ENCODE peak calls at places on chromosomes 6 and 20, in five cellular contexts. G is SK-N-SH, I is sigmoid colon, L is left ventricle myocardium inferior, Q is A549. E is an unnamed sample.

GRCh38 chr6:125114248-125114858 is 39.2 kb upstream of the TPD52L1 start:
- DNase-seq in G (peak), Q (peak), I (peak), L (no peak), E (peak)

GRCh38 chr6:3390698-3391097 is 66.2 kb downstream of the SLC22A23 start:
- DNase-seq in I (peak), Q (peak), L (peak), G (no peak), E (peak)

GRCh38 chr6:156731436-156731835 is 45.7 kb upstream of the ARID1B start:
- DNase-seq in I (no peak), Q (peak), L (no peak), G (no peak), E (peak)

GRCh38 chr6:34027445-34027936 is 118.4 kb downstream of the GRM4 start:
- DNase-seq in L (peak), I (no peak), Q (peak), G (peak), E (no peak)

GRCh38 chr6:143589162-143589561 is 77.6 kb upstream of the FUCA2 start:
- DNase-seq in I (no peak), Q (no peak), L (no peak), G (no peak), E (no peak)

GRCh38 chr6:73884540-73884939 is 188.5 kb downstream of the CD109 start:
- DNase-seq in Q (no peak), I (no peak), L (no peak), G (no peak), E (no peak)

GRCh38 chr6:134352786-134353480 is 35.0 kb upstream of the SGK1 start:
- DNase-seq in Q (no peak), I (no peak), G (no peak), L (no peak), E (peak)

GRCh38 chr20:7980332-7981046 is 39.1 kb downstream of the TMX4 start:
- DNase-seq in I (no peak), Q (peak), G (peak), L (no peak), E (peak)

GRCh38 chr20:60071965-60072364 is 113.7 kb downstream of the CDH26 start:
- DNase-seq in G (no peak), L (no peak), Q (no peak), I (no peak), E (peak)

GRCh38 chr6:156774872-156775405 is 2.2 kb upstream of the ARID1B start:
- DNase-seq in Q (peak), G (no peak), L (no peak), I (no peak), E (no peak)

GRCh38 chr6:104716858-104717257 is 142.9 kb downstream of the HACE1 start:
- DNase-seq in Q (no peak), I (no peak), L (no peak), G (no peak), E (no peak)

GRCh38 chr6:129497591-129498555 is 212.1 kb downstream of the ARHGAP18 start:
- DNase-seq in Q (no peak), G (no peak), I (no peak), L (no peak), E (no peak)

GRCh38 chr6:51843470-51844390 is 243.7 kb downstream of the PKHD1 start:
- DNase-seq in Q (no peak), I (no peak), L (no peak), G (peak), E (no peak)

GRCh38 chr6:125899726-125900182 is 56.8 kb upstream of the HINT3 start:
- DNase-seq in Q (peak), L (no peak), G (no peak), I (no peak), E (no peak)

GRCh38 chr6:22146581-22147468 is 150.0 kb downstream of the PRL start:
- DNase-seq in Q (no peak), G (peak), I (no peak), L (no peak), E (no peak)

GRCh38 chr6:83824831-83825230 is 28.3 kb upstream of the RIPPLY2 start:
- DNase-seq in L (no peak), I (no peak), Q (no peak), G (no peak), E (no peak)

GRCh38 chr20:36908603-36909002 is 32.7 kb downstream of the TLDC2 start:
- DNase-seq in Q (no peak), G (peak), I (no peak), L (no peak), E (no peak)

GRCh38 chr6:136526196-136526930 is 23.9 kb downstream of the MAP7 start:
- DNase-seq in G (peak), Q (peak), I (peak), L (peak), E (peak)

DNA sequence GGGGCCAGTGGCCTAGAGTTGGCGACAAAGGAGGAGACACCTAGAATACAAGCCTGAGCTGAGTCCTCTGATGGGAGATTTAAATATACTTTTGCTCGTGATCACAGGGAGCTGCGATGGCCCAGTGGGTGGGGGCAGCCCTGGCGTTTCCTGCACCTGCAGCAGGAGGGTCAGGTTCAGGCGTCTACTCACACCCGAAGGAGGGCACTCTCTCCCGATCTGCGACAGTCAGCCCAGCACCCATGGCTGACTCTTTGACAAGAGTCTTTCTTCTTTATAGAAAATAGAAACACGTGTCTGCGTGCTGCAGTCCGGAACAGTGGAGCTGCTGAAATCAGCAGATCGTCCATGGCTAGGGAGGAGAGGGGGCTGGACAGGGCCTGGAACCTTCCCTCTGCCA is 338.2 kb downstream of the CDH4 start:
- DNase-seq in L (no peak), G (no peak), I (no peak), Q (no peak), E (no peak)
- H3K4me3 ChIP-seq in L (no peak), G (no peak), I (no peak), Q (no peak), E (no peak)

GRCh38 chr6:140047321-140047720 is 672.9 kb upstream of the CITED2 start:
- DNase-seq in Q (no peak), L (no peak), I (no peak), G (no peak), E (no peak)

GRCh38 chr6:140052757-140053729 is 678.6 kb upstream of the CITED2 start:
- DNase-seq in G (no peak), I (no peak), L (no peak), Q (peak), E (peak)

GRCh38 chr6:140050232-140050995 is 676.0 kb upstream of the CITED2 start:
- DNase-seq in I (no peak), G (peak), Q (no peak), L (peak), E (peak)

GRCh38 chr6:140048202-140048790 is 673.8 kb upstream of the CITED2 start:
- DNase-seq in I (no peak), Q (no peak), G (no peak), L (no peak), E (no peak)

DNA sequence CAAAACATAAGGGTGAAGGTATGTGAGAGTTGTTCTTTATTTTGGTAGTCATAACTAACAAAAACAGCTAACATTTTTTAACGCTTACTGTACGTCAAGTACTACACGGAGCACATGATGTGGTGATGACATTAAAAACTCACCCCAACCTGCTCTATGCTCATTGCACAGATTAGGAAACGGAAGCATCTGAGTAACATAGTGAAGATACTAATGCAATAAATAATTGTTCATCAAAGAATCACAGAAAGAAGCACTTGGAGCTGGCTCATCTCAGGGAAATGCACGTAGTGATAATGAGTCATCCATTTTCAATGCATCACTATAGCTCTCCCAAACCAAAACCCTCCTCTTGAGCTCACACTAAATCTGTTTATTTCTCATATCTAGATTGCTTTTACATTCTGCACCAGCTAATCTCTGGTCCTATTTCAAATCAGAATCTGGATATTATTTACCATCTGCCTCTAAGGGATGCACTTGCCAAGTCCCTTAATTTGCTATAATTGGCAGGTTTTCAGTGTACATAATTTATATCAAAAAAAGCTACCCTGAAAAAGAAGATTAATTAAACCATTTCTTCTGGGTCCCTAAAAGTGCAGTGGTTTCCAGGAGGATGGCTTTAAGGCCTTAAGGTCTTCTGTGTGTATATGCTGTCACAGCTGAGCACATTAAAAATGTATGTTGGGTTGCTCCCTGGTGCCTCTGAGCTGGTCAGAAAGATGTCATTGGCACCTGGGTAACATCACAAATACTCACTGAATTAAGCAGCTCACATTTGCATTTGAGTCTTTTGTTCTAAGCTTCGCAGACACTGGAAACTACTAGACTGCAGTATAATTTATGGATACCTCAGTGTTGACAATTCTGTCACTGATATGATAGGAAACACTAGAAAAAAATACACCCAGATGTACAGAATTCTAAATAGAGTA is 677.3 kb upstream of the CITED2 start:
- DNase-seq in L (no peak), Q (peak), G (peak), I (no peak), E (peak)
- H3K4me3 ChIP-seq in L (no peak), Q (no peak), G (no peak), I (no peak), E (no peak)

GRCh38 chr6:41372526-41373366 is 37.3 kb downstream of the NCR2 start:
- DNase-seq in L (no peak), I (no peak), Q (no peak), G (peak), E (peak)
- H3K4me3 ChIP-seq in L (peak), I (peak), Q (peak), G (peak), E (no peak)

DNA sequence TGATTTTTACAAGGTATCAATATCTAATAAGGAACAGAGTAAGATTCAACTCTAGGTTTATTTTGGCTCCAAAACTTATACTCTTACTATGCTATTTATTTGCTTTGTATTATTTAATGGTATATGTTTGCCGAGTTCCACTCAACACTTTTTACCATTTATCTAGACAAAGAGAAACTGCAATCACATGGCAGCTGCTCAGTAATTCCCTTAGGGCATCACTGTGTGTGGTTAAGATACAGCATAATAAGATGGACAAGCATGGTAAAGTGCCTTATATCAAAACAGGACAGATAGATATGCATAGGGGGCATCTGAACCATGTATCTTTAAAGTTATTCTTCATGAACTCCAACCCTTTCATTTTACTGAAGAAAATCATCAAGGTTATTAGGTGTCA is 483.0 kb upstream of the ID4 start:
- DNase-seq in Q (no peak), L (no peak), G (no peak), I (no peak), E (no peak)
- H3K4me3 ChIP-seq in Q (no peak), L (no peak), G (no peak), I (no peak), E (no peak)

DNA sequence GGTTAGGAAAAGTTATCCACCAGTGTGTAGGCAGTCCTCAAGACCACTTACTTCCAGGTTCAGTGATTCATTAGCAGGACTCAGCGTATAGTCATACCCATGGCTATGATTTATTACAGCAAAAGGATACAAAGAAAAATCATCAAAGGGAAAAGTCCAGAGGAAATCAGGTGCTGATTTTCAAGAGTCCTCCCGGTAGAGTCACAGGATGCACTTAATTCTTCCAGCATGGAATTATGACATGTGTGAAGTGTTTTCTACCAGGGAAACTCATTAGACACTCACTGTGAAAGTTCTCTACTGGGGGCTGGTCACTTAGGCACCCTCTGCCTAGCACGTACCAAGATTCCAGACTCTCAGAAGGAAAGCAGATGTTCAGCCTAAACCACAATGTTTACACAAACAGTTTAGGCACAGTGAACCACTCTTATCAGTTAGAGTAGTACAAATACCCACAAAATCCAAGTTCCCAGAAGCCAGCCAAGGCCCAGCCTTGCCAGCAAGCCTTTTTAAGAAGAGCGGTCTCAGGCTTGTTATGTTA is 10.2 kb downstream of the WFDC3 start:
- DNase-seq in Q (peak), G (no peak), L (no peak), I (no peak), E (peak)
- H3K4me3 ChIP-seq in Q (no peak), G (no peak), L (no peak), I (no peak), E (no peak)

GRCh38 chr6:127117979-127118504 is 429 bp upstream of the RSPO3 start:
- DNase-seq in L (no peak), I (peak), Q (no peak), G (peak), E (peak)

GRCh38 chr6:127120109-127120786 is 1.8 kb downstream of the RSPO3 start:
- DNase-seq in L (no peak), G (peak), Q (peak), I (peak), E (no peak)

GRCh38 chr6:127118505-127119360 is at the start of gene RSPO3:
- DNase-seq in G (peak), I (peak), L (no peak), Q (peak), E (peak)

GRCh38 chr6:127120787-127121636 is 2.5 kb downstream of the RSPO3 start:
- DNase-seq in G (peak), I (peak), L (peak), Q (peak), E (peak)

GRCh38 chr6:127119361-127120108 is 1.1 kb downstream of the RSPO3 start:
- DNase-seq in I (peak), Q (no peak), G (peak), L (no peak), E (no peak)
- H3K4me3 ChIP-seq in I (peak), Q (peak), G (peak), L (peak), E (peak)

GRCh38 chr6:70531133-70531532 is 35.6 kb upstream of the SDHAF4 start:
- DNase-seq in I (no peak), L (no peak), G (no peak), Q (no peak), E (no peak)

GRCh38 chr6:70527071-70527737 is 39.5 kb upstream of the SDHAF4 start:
- DNase-seq in G (no peak), I (no peak), L (no peak), Q (no peak), E (peak)

GRCh38 chr6:70524721-70525286 is 41.9 kb upstream of the SDHAF4 start:
- DNase-seq in G (no peak), Q (no peak), L (no peak), I (no peak), E (no peak)

DNA sequence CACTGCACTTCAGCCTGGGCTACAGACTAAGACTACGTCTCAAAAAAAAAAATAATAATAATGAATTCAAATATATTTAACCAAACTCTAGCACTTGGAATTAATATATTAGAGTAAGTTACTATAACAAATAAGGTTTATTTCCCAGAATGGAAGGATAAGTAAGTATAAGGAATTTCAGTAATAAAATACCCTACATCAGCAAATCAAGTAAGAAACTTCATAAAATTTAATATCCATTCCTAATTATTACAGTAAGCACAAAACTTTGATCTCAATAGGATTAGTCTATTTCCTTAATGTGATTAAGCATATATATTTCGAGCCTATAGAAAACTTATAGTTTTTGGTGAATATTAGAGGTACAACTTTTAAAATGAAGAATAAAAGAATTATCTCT is 36.7 kb upstream of the SDHAF4 start:
- DNase-seq in I (no peak), G (no peak), Q (no peak), L (no peak), E (no peak)
- H3K4me3 ChIP-seq in I (no peak), G (no peak), Q (no peak), L (no peak), E (no peak)

GRCh38 chr20:24235224-24235735 is 234.1 kb upstream of the SYNDIG1 start:
- DNase-seq in L (no peak), I (no peak), G (no peak), Q (no peak), E (no peak)
- H3K4me3 ChIP-seq in L (no peak), I (no peak), G (no peak), Q (no peak), E (no peak)

GRCh38 chr20:33814238-33814712 is 3.1 kb downstream of the CHMP4B start:
- DNase-seq in Q (no peak), G (no peak), L (no peak), I (no peak), E (no peak)
- H3K4me3 ChIP-seq in Q (no peak), G (no peak), L (no peak), I (no peak), E (no peak)

GRCh38 chr20:47406849-47407682 is 50.6 kb upstream of the ZMYND8 start:
- DNase-seq in I (no peak), L (no peak), Q (no peak), G (no peak), E (no peak)
- H3K4me3 ChIP-seq in I (no peak), L (no peak), Q (no peak), G (no peak), E (no peak)

E was measured in astrocyte of the spinal cord.